ENCODE peak calls at places on chromosome 6, in four cellular contexts. Z, I, C and W are unnamed samples.

GRCh38 chr6:42260972-42261371 is 43.3 kb upstream of the MRPS10 start:
- DNase-seq in Z (no peak), I (peak), C (no peak), W (peak)

GRCh38 chr6:113083947-113084346 is 736.8 kb downstream of the RFPL4B start:
- DNase-seq in Z (no peak), I (no peak), C (no peak), W (no peak)

GRCh38 chr6:149273318-149273717 is 44.2 kb upstream of the TAB2 start:
- DNase-seq in Z (no peak), I (no peak), C (peak), W (no peak)

GRCh38 chr6:170274713-170275560 is 15.9 kb downstream of the DLL1 start:
- DNase-seq in Z (no peak), I (no peak), C (no peak), W (no peak)

GRCh38 chr6:65760285-65760684 is 53.3 kb upstream of the EYS start:
- DNase-seq in Z (no peak), I (no peak), C (no peak), W (no peak)

GRCh38 chr6:167678102-167679101 is 148.3 kb upstream of the AFDN start:
- DNase-seq in Z (no peak), I (peak), C (no peak), W (no peak)

GRCh38 chr6:53658992-53659391 is 6.6 kb downstream of the KLHL31 start:
- DNase-seq in Z (no peak), I (no peak), C (no peak), W (no peak)

GRCh38 chr6:3281669-3282460 is 23.1 kb downstream of the PSMG4 start:
- DNase-seq in Z (peak), I (peak), C (peak), W (no peak)

GRCh38 chr6:97465877-97466710 is 183.1 kb upstream of the MMS22L start:
- DNase-seq in Z (no peak), I (peak), C (no peak), W (no peak)

GRCh38 chr6:106974337-106974998 is at the start of gene CD24:
- DNase-seq in Z (no peak), I (peak), C (no peak), W (peak)

GRCh38 chr6:16873698-16874097 is 112.4 kb upstream of the ATXN1 start:
- DNase-seq in Z (no peak), I (no peak), C (no peak), W (no peak)

GRCh38 chr6:6516643-6517042 is 71.9 kb upstream of the LY86 start:
- DNase-seq in Z (peak), I (no peak), C (no peak), W (no peak)

GRCh38 chr6:6509304-6509703 is 79.2 kb upstream of the LY86 start:
- DNase-seq in Z (no peak), I (no peak), C (no peak), W (no peak)

GRCh38 chr6:6508603-6509002 is 79.9 kb upstream of the LY86 start:
- DNase-seq in Z (no peak), I (no peak), C (no peak), W (no peak)

GRCh38 chr6:6515691-6516607 is 72.6 kb upstream of the LY86 start:
- DNase-seq in Z (no peak), I (no peak), C (no peak), W (no peak)

GRCh38 chr6:6512711-6513110 is 75.8 kb upstream of the LY86 start:
- DNase-seq in Z (no peak), I (no peak), C (no peak), W (no peak)
- TF ChIP-seq CTCF in Z (no peak), I (no peak), C (no peak), W (no peak)

GRCh38 chr6:1479095-1479494 is 89.7 kb downstream of the FOXF2 start:
- DNase-seq in Z (no peak), I (no peak), C (no peak), W (no peak)

GRCh38 chr6:1474205-1474604 is 84.8 kb downstream of the FOXF2 start:
- DNase-seq in Z (no peak), I (peak), C (no peak), W (no peak)

GRCh38 chr6:1479601-1480236 is 90.3 kb downstream of the FOXF2 start:
- DNase-seq in Z (no peak), I (no peak), C (no peak), W (no peak)

GRCh38 chr6:1475169-1475568 is 85.8 kb downstream of the FOXF2 start:
- DNase-seq in Z (no peak), I (no peak), C (no peak), W (no peak)

DNA sequence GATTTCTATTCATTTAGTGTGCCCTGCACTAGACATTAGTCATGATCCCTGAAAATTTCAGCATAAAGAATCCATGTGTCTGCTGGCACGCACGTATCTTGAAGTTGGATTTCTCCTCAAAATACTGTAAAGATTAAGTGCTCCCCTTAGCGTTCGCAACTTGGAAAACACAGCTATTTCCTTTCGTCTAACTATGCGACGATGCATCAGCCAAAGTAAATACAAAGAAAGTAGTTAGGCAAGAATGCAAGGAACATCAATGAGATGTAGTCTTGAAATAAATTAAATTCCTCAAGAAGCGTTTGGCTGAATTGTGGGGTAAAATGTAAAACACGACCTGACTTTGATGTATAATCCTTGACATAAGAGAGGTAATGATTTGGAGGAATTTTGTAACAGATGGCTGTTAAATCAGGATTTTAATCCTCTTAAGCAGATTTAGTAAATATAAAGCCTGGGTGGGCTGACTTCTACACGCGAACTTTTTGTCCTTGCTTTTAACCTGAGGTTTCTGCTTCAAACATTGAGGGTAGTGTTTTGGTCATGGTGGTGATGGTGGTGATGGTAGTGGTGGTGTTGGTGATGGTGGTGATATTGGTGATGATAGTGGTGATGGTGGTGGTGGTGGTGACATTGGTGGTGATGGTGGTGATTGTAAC is 88.2 kb downstream of the FOXF2 start:
- DNase-seq in Z (no peak), I (peak), C (no peak), W (no peak)
- TF ChIP-seq CTCF in Z (no peak), I (no peak), C (no peak), W (no peak)

GRCh38 chr6:158503846-158504245 is 56.0 kb upstream of the TMEM181 start:
- DNase-seq in Z (no peak), I (no peak), C (no peak), W (no peak)

GRCh38 chr6:158508450-158508849 is 51.4 kb upstream of the TMEM181 start:
- DNase-seq in Z (no peak), I (no peak), C (no peak), W (no peak)

GRCh38 chr6:158507174-158507573 is 52.7 kb upstream of the TMEM181 start:
- DNase-seq in Z (no peak), I (no peak), C (no peak), W (no peak)

GRCh38 chr6:158505194-158505593 is 54.7 kb upstream of the TMEM181 start:
- DNase-seq in Z (no peak), I (no peak), C (no peak), W (no peak)

DNA sequence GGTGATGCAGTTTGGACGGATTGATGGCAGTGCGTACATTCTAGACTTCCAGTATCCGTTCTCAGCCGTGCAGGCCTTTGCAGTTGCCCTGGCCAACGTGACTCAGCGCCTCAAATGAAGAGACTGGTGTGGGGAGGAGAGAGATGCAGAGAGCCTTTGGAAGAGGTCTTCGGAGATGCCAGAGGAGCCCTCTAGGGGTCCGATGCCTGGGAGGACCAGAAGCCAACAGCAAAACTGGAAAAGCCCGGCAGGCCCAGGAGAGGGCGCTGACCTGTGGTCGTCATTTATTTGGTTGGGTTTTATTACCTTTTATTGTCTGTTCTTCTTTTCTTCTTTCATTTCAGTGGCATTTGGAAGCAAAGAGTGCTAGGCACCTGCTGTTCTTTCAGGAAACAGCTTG is 53.3 kb upstream of the TMEM181 start:
- DNase-seq in Z (no peak), I (peak), C (no peak), W (no peak)
- TF ChIP-seq CTCF in Z (no peak), I (peak), C (no peak), W (no peak)

GRCh38 chr6:69487688-69488087 is 309.1 kb downstream of the LMBRD1 start:
- DNase-seq in Z (no peak), I (peak), C (no peak), W (no peak)
- TF ChIP-seq CTCF in Z (no peak), I (peak), C (peak), W (no peak)

GRCh38 chr6:79737172-79737571 is 106.0 kb downstream of the SH3BGRL2 start:
- DNase-seq in Z (no peak), I (no peak), C (no peak), W (no peak)

GRCh38 chr6:79733388-79733787 is 102.3 kb downstream of the SH3BGRL2 start:
- DNase-seq in Z (no peak), I (no peak), C (no peak), W (no peak)

GRCh38 chr6:79731471-79731870 is 100.3 kb downstream of the SH3BGRL2 start:
- DNase-seq in Z (no peak), I (no peak), C (no peak), W (no peak)

GRCh38 chr6:79734374-79734773 is 103.2 kb downstream of the SH3BGRL2 start:
- DNase-seq in Z (no peak), I (no peak), C (no peak), W (no peak)

GRCh38 chr6:79735183-79735582 is 104.1 kb downstream of the SH3BGRL2 start:
- DNase-seq in Z (no peak), I (no peak), C (no peak), W (no peak)
- TF ChIP-seq CTCF in Z (no peak), I (no peak), C (no peak), W (no peak)

DNA sequence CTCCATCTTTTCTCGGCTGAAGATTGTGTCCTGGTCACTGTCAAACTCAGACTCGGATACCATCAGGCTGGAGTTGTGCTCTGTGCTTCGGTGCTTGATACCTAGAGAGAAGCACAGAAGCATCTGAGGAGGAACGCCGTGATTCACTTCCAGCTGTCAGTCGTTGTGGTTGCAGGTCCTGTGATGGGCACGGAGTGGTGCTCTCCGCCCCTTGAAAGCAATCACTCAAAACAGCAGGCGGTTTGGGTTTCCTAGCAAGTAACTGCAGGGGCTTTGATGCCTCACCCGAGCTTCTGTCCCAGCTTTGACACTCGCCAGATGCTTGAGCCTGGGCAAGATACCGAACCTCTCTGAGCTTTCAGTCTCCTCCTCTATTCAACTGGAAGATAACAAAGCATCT is 52.5 kb downstream of the ALDH5A1 start:
- DNase-seq in Z (no peak), I (peak), C (no peak), W (peak)
- TF ChIP-seq CTCF in Z (no peak), I (peak), C (no peak), W (peak)